ENCODE peak calls at places on chromosomes 5 and 9, in eight cellular contexts. B, S, Y, C, J, Z, U and R are unnamed samples.

GRCh38 chr9:36721846-36722588 is 149.3 kb downstream of the MELK start:
- DNase-seq in B (no peak), S (no peak), Y (peak; percentile 64), C (no peak), J (peak; percentile 86), Z (peak; percentile 22), U (no peak), R (no peak)

GRCh38 chr5:53368516-53368915 is 111.9 kb upstream of the FST start:
- DNase-seq in B (peak; percentile 66), S (no peak), Y (no peak), C (no peak), J (no peak), Z (no peak), U (peak; percentile 49), R (no peak)

GRCh38 chr5:168552146-168552545 is 23.0 kb downstream of the FBLL1 start:
- DNase-seq in B (peak; percentile 83), S (no peak), Y (no peak), C (no peak), J (no peak), Z (no peak), U (peak; percentile 80), R (no peak)

GRCh38 chr5:1358726-1359025 is 13.8 kb upstream of the CLPTM1L start:
- DNase-seq in B (no peak), S (no peak), Y (no peak), C (no peak), J (no peak), Z (no peak), U (no peak), R (no peak)

GRCh38 chr5:108258001-108258400 is 123.9 kb downstream of the FBXL17 start:
- DNase-seq in B (no peak), S (no peak), Y (no peak), C (no peak), J (no peak), Z (no peak), U (peak; percentile 7), R (no peak)

GRCh38 chr5:57499262-57500050 is 16.8 kb upstream of the ACTBL2 start:
- DNase-seq in B (peak; percentile 78), S (no peak), Y (no peak), C (no peak), J (peak; percentile 42), Z (no peak), U (peak; percentile 65), R (no peak)

GRCh38 chr5:32600057-32600622 is 14.8 kb downstream of the SUB1 start:
- DNase-seq in B (peak; percentile 87), S (no peak), Y (no peak), C (no peak), J (no peak), Z (no peak), U (peak; percentile 95), R (no peak)

GRCh38 chr5:92552206-92553160 is 1028.5 kb downstream of the NR2F1-AS1 start:
- DNase-seq in B (peak; percentile 80), S (no peak), Y (no peak), C (no peak), J (peak; percentile 86), Z (no peak), U (peak; percentile 96), R (no peak)

GRCh38 chr5:166123698-166124097 is 2167.7 kb upstream of the WWC1 start:
- DNase-seq in B (no peak), S (no peak), Y (no peak), C (no peak), J (peak; percentile 90), Z (no peak), U (no peak), R (no peak)

GRCh38 chr5:43193171-43193951 is 1.3 kb downstream of the NIM1K start:
- DNase-seq in B (peak; percentile 87), S (no peak), Y (peak; percentile 38), C (no peak), J (peak; percentile 70), Z (no peak), U (peak; percentile 90), R (no peak)

GRCh38 chr5:180330810-180331646 is 22.1 kb downstream of the GFPT2 start:
- DNase-seq in B (peak; percentile 97), S (no peak), Y (no peak), C (no peak), J (no peak), Z (peak; percentile 60), U (peak; percentile 97), R (peak; percentile 89)

GRCh38 chr9:70924380-70924779 is 197.0 kb downstream of the TRPM3 start:
- DNase-seq in B (peak; percentile 2), S (no peak), Y (no peak), C (no peak), J (no peak), Z (no peak), U (peak; percentile 88), R (no peak)

GRCh38 chr9:69323886-69324285 is 1.1 kb upstream of the ENTREP1 start:
- DNase-seq in B (no peak), S (no peak), Y (no peak), C (no peak), J (no peak), Z (no peak), U (no peak), R (no peak)

GRCh38 chr5:59592101-59592500 is 301.4 kb downstream of the PDE4D start:
- DNase-seq in B (no peak), S (no peak), Y (no peak), C (no peak), J (peak; percentile 55), Z (no peak), U (no peak), R (no peak)

GRCh38 chr9:87684627-87685204 is 41.2 kb upstream of the CTSL start:
- DNase-seq in B (peak; percentile 33), S (no peak), Y (peak; percentile 33), C (no peak), J (peak; percentile 7), Z (no peak), U (peak; percentile 42), R (no peak)

GRCh38 chr9:105281926-105282325 is 37.5 kb downstream of the SLC44A1 start:
- DNase-seq in B (peak; percentile 21), S (no peak), Y (no peak), C (no peak), J (no peak), Z (no peak), U (peak; percentile 5), R (no peak)

GRCh38 chr9:2053883-2054845 is 39.0 kb downstream of the SMARCA2 start:
- DNase-seq in B (no peak), S (no peak), Y (no peak), C (peak; percentile 57), J (no peak), Z (no peak), U (peak; percentile 75), R (no peak)

GRCh38 chr5:14168139-14168792 is 25.1 kb downstream of the TRIO start:
- DNase-seq in B (no peak), S (no peak), Y (no peak), C (no peak), J (peak; percentile 31), Z (no peak), U (peak; percentile 50), R (no peak)

GRCh38 chr9:121876212-121876611 is 216.9 kb downstream of the TTLL11 start:
- DNase-seq in B (no peak), S (no peak), Y (no peak), C (no peak), J (no peak), Z (no peak), U (peak; percentile 45), R (no peak)

GRCh38 chr5:9409413-9410089 is 136.3 kb downstream of the SEMA5A start:
- DNase-seq in B (no peak), S (no peak), Y (no peak), C (no peak), J (no peak), Z (no peak), U (no peak), R (no peak)

GRCh38 chr9:132498811-132499210 is 83.6 kb upstream of the BARHL1 start:
- DNase-seq in B (no peak), S (no peak), Y (no peak), C (no peak), J (no peak), Z (no peak), U (peak; percentile 53), R (no peak)

GRCh38 chr9:124213396-124213795 is 44.4 kb upstream of the NEK6 start:
- DNase-seq in B (no peak), S (no peak), Y (no peak), C (no peak), J (no peak), Z (no peak), U (no peak), R (peak; percentile 29)

GRCh38 chr9:36864491-36865410 is 169.3 kb downstream of the PAX5 start:
- DNase-seq in B (no peak), S (no peak), Y (peak; percentile 3), C (no peak), J (peak; percentile 73), Z (no peak), U (no peak), R (no peak)

GRCh38 chr5:27821681-27822080 is 783.3 kb upstream of the CDH9 start:
- DNase-seq in B (peak; percentile 38), S (no peak), Y (no peak), C (no peak), J (no peak), Z (no peak), U (no peak), R (no peak)

GRCh38 chr9:18896531-18897179 is 136.4 kb downstream of the SAXO1 start:
- DNase-seq in B (peak; percentile 65), S (no peak), Y (no peak), C (no peak), J (peak; percentile 40), Z (no peak), U (peak; percentile 44), R (no peak)

GRCh38 chr9:136267261-136268111 is 21.9 kb upstream of the QSOX2 start:
- DNase-seq in B (peak; percentile 72), S (peak; percentile 26), Y (no peak), C (peak; percentile 84), J (peak; percentile 93), Z (peak; percentile 50), U (peak; percentile 80), R (no peak)

GRCh38 chr9:87786423-87786822 is 60.5 kb downstream of the CTSL start:
- DNase-seq in B (no peak), S (no peak), Y (no peak), C (no peak), J (no peak), Z (no peak), U (no peak), R (no peak)

GRCh38 chr5:36028816-36029465 is 37.7 kb downstream of the UGT3A2 start:
- DNase-seq in B (peak; percentile 44), S (no peak), Y (no peak), C (no peak), J (no peak), Z (no peak), U (peak; percentile 7), R (no peak)

GRCh38 chr9:94054731-94055130 is 29.5 kb upstream of the PTPDC1 start:
- DNase-seq in B (no peak), S (no peak), Y (no peak), C (no peak), J (no peak), Z (no peak), U (no peak), R (no peak)

GRCh38 chr5:42799241-42799608 is 12.5 kb downstream of the SELENOP start:
- DNase-seq in B (no peak), S (no peak), Y (no peak), C (no peak), J (no peak), Z (no peak), U (no peak), R (no peak)

GRCh38 chr9:137195525-137196220 is 4.9 kb downstream of the TPRN start:
- DNase-seq in B (no peak), S (no peak), Y (peak; percentile 96), C (no peak), J (peak; percentile 99), Z (no peak), U (no peak), R (no peak)

GRCh38 chr5:133926960-133927615 is 41.3 kb downstream of the C5orf15 start:
- DNase-seq in B (no peak), S (no peak), Y (no peak), C (no peak), J (peak; percentile 89), Z (no peak), U (peak; percentile 20), R (no peak)

GRCh38 chr5:124746252-124746915 is at the start of gene ZNF608:
- DNase-seq in B (peak; percentile 83), S (no peak), Y (peak; percentile 22), C (no peak), J (peak; percentile 95), Z (no peak), U (peak; percentile 57), R (no peak)